ENCODE peak calls at places on chromosomes 1 and 21, in four cellular contexts. T is lower leg skin, Q is pancreas, S is A549. Z is an unnamed sample.

GRCh38 chr1:47785561-47786271 is 211.5 kb downstream of the TRABD2B start:
- DNase-seq in T (no peak), S (peak), Q (no peak), Z (no peak)

GRCh38 chr1:66852870-66853269 is 51.8 kb upstream of the INSL5 start:
- DNase-seq in S (no peak), Q (no peak), T (no peak), Z (no peak)

GRCh38 chr1:96843196-96843595 is 121.6 kb downstream of the PTBP2 start:
- DNase-seq in Q (no peak), S (no peak), T (no peak), Z (no peak)

GRCh38 chr1:226662704-226663326 is 76.3 kb downstream of the ITPKB start:
- DNase-seq in Q (no peak), T (peak), S (peak), Z (no peak)

GRCh38 chr1:27395441-27396195 is 3.2 kb downstream of the GPR3 start:
- DNase-seq in Q (peak), T (peak), S (peak), Z (no peak)

GRCh38 chr1:63921357-63921756 is 147.5 kb downstream of the ROR1 start:
- DNase-seq in T (no peak), S (no peak), Q (no peak), Z (no peak)

GRCh38 chr1:194919146-194919545 is 1689.1 kb downstream of the KCNT2 start:
- DNase-seq in T (no peak), Q (no peak), S (no peak), Z (no peak)

GRCh38 chr1:23896491-23896890 is 16.7 kb downstream of the CNR2 start:
- DNase-seq in T (no peak), S (no peak), Q (no peak), Z (no peak)

GRCh38 chr1:77146270-77146669 is 73.0 kb downstream of the PIGK start:
- DNase-seq in Q (no peak), S (no peak), T (no peak), Z (no peak)

GRCh38 chr1:10283318-10283984 is 73.1 kb downstream of the KIF1B start:
- DNase-seq in S (no peak), Q (no peak), T (no peak), Z (no peak)

GRCh38 chr1:7591565-7591964 is 179.5 kb upstream of the VAMP3 start:
- DNase-seq in Q (no peak), T (no peak), S (no peak), Z (no peak)

GRCh38 chr1:81889166-81889565 is 88.4 kb downstream of the ADGRL2 start:
- DNase-seq in S (no peak), Q (no peak), T (no peak), Z (no peak)

GRCh38 chr21:16145479-16145878 is 415.7 kb downstream of the USP25 start:
- DNase-seq in T (no peak), Q (no peak), S (no peak), Z (no peak)

GRCh38 chr1:87044840-87045239 is 130.4 kb downstream of the HS2ST1 start:
- DNase-seq in S (no peak), T (no peak), Q (no peak), Z (no peak)

GRCh38 chr1:162916821-162917613 is 56.0 kb upstream of the CCDC190 start:
- DNase-seq in S (no peak), T (no peak), Q (no peak), Z (no peak)

GRCh38 chr1:40059960-40060337 is 19.4 kb downstream of the CAP1 start:
- DNase-seq in Q (no peak), T (no peak), S (no peak), Z (no peak)

GRCh38 chr1:78490861-78491310 is at the start of gene PTGFR:
- DNase-seq in Q (peak), T (peak), S (no peak), Z (peak)

GRCh38 chr1:15344800-15345710 is 64.6 kb upstream of the EFHD2 start:
- DNase-seq in S (no peak), Q (no peak), T (no peak), Z (no peak)

GRCh38 chr1:15342568-15342967 is 67.1 kb upstream of the EFHD2 start:
- DNase-seq in T (no peak), Q (no peak), S (no peak), Z (no peak)

GRCh38 chr1:15343099-15343498 is 66.6 kb upstream of the EFHD2 start:
- DNase-seq in S (no peak), Q (no peak), T (no peak), Z (no peak)

GRCh38 chr1:15344380-15344779 is 65.3 kb upstream of the EFHD2 start:
- DNase-seq in T (no peak), Q (no peak), S (no peak), Z (no peak)

GRCh38 chr1:15343729-15344128 is 66.0 kb upstream of the EFHD2 start:
- DNase-seq in T (no peak), S (no peak), Q (no peak), Z (no peak)
- H3K4me3 ChIP-seq in T (no peak), S (no peak), Q (no peak), Z (no peak)

GRCh38 chr1:214549604-214550338 is 1.6 kb downstream of the PTPN14 start:
- DNase-seq in Q (no peak), S (peak), T (no peak), Z (no peak)
- H3K4me3 ChIP-seq in Q (peak), S (peak), T (no peak), Z (peak)

DNA sequence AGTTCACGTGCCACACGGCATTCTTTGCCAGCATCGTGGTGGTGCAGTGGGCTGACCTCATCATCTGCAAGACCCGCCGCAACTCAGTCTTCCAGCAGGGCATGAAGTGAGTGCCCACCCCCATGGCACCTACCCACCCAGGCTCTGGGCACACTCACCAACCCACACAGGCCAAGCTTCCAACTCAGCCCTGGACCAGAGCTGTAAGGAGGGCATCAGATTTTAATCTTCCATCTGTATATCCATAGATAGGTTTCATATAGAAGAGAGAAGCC is 14.5 kb upstream of the ATP1A4 start:
- DNase-seq in S (no peak), T (no peak), Q (no peak), Z (no peak)
- H3K4me3 ChIP-seq in S (no peak), T (no peak), Q (no peak), Z (no peak)

GRCh38 chr1:16162163-16162822 is 6.4 kb upstream of the EPHA2 start:
- DNase-seq in T (no peak), S (no peak), Q (no peak), Z (no peak)
- H3K4me3 ChIP-seq in T (no peak), S (no peak), Q (no peak), Z (no peak)

DNA sequence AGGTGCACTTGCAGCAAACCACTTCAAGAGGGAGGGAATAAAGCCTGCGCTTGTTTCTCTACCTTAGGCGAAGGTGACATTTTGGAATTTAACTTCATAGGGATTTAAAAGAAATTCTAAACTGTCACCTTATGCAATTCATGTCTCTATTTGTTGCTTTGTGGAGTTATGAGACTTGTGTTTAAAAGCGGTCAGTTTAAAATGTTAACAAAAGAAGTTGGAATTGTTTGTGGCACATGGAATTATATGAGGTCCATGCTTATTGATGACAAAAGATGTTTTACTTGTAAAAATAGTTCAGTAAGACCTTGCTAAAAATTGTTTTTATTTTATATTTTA is 15.8 kb downstream of the NR5A2 start:
- DNase-seq in T (no peak), Q (no peak), S (no peak), Z (no peak)
- H3K4me3 ChIP-seq in T (no peak), Q (peak), S (peak), Z (peak)